ENCODE peak calls at places on chromosomes 7 and 10, in eight cellular contexts. C is left cardiac atrium; H is stimulated activated CD4-positive, alpha-beta T cell treated with anti-CD3 and anti-CD28 coated beads, Interleukin-1b, Interleukin-23, amount 100 ng/mL, for 48 hours; L is AG08396; K is activated naive CD8-positive, alpha-beta T cell treated with anti-CD3 and anti-CD28 coated beads, Interleukin-2, amount 50 U/mL, for 24 hours; I is left ventricle myocardium superior; J is choroid plexus epithelial cell; A is GM12892. Y is an unnamed sample.

GRCh38 chr7:73937014-73937413 is 76.1 kb downstream of the TMEM270 start:
- DNase-seq in C (no peak), H (no peak), L (no peak), K (no peak), I (no peak), J (no peak), A (no peak), Y (no peak)

GRCh38 chr7:87627634-87627994 is 584 bp upstream of the RUNDC3B start:
- DNase-seq in C (peak; percentile 26), H (no peak), L (no peak), K (no peak), I (peak; percentile 29), J (no peak), A (no peak), Y (peak; percentile 13)

GRCh38 chr7:98641646-98642489 is 24.8 kb downstream of the NPTX2 start:
- DNase-seq in C (no peak), H (no peak), L (no peak), K (no peak), I (no peak), J (no peak), A (peak; percentile 48), Y (no peak)

GRCh38 chr10:17200885-17201164 is 647 bp downstream of the TRDMT1 start:
- DNase-seq in C (peak; percentile 45), H (no peak), L (peak; percentile 33), K (peak; percentile 25), I (no peak), J (peak; percentile 59), A (no peak), Y (peak; percentile 71)

GRCh38 chr7:48213226-48213625 is 42.0 kb downstream of the ABCA13 start:
- DNase-seq in C (no peak), H (no peak), L (no peak), K (no peak), I (no peak), J (peak; percentile 28), A (no peak), Y (no peak)

GRCh38 chr10:6044060-6044459 is 18.1 kb downstream of the IL2RA start:
- DNase-seq in C (no peak), H (no peak), L (no peak), K (no peak), I (no peak), J (no peak), A (no peak), Y (no peak)

GRCh38 chr7:15452670-15453069 is 109.1 kb downstream of the AGMO start:
- DNase-seq in C (no peak), H (no peak), L (no peak), K (no peak), I (no peak), J (no peak), A (no peak), Y (no peak)

GRCh38 chr10:23343591-23344225 is 889 bp downstream of the C10orf67 start:
- DNase-seq in C (peak; percentile 72), H (peak; percentile 70), L (no peak), K (peak; percentile 77), I (peak; percentile 83), J (peak; percentile 64), A (peak; percentile 16), Y (peak; percentile 55)

GRCh38 chr7:58086461-58086860 is 636.5 kb downstream of the ZNF716 start:
- DNase-seq in C (peak; percentile 11), H (no peak), L (no peak), K (no peak), I (peak; percentile 11), J (no peak), A (no peak), Y (peak; percentile 56)

GRCh38 chr7:25856056-25856780 is 295.8 kb upstream of the NFE2L3 start:
- DNase-seq in C (no peak), H (no peak), L (no peak), K (no peak), I (no peak), J (peak; percentile 75), A (no peak), Y (no peak)

GRCh38 chr7:110623436-110623835 is 467.5 kb upstream of the LRRN3 start:
- DNase-seq in C (no peak), H (no peak), L (no peak), K (no peak), I (no peak), J (no peak), A (no peak), Y (no peak)

GRCh38 chr7:8147760-8148463 is 114.1 kb downstream of the ICA1 start:
- DNase-seq in C (no peak), H (no peak), L (no peak), K (no peak), I (no peak), J (no peak), A (no peak), Y (no peak)

GRCh38 chr7:34026481-34027225 is 121.3 kb downstream of the BMPER start:
- DNase-seq in C (no peak), H (no peak), L (no peak), K (no peak), I (no peak), J (peak; percentile 74), A (no peak), Y (no peak)

GRCh38 chr10:93992400-93993030 is 1.2 kb upstream of the PLCE1 start:
- DNase-seq in C (no peak), H (no peak), L (no peak), K (no peak), I (no peak), J (peak; percentile 58), A (no peak), Y (no peak)

GRCh38 chr10:114643158-114643557 is 14.9 kb downstream of the ABLIM1 start:
- DNase-seq in C (no peak), H (no peak), L (no peak), K (no peak), I (no peak), J (no peak), A (no peak), Y (no peak)

GRCh38 chr7:37081436-37081835 is 357.1 kb upstream of the AOAH start:
- DNase-seq in C (peak; percentile 53), H (peak; percentile 44), L (no peak), K (peak; percentile 61), I (peak; percentile 44), J (peak; percentile 6), A (no peak), Y (peak; percentile 60)

GRCh38 chr10:50576245-50576815 is 47.4 kb downstream of the SGMS1 start:
- DNase-seq in C (no peak), H (no peak), L (peak; percentile 24), K (no peak), I (no peak), J (no peak), A (no peak), Y (no peak)

GRCh38 chr10:132096223-132096622 is 30.5 kb downstream of the JAKMIP3 start:
- DNase-seq in C (no peak), H (no peak), L (no peak), K (no peak), I (no peak), J (peak; percentile 37), A (no peak), Y (no peak)

GRCh38 chr10:27192284-27192683 is 37.1 kb downstream of the MASTL start:
- DNase-seq in C (no peak), H (no peak), L (peak; percentile 82), K (no peak), I (no peak), J (peak; percentile 83), A (no peak), Y (no peak)

GRCh38 chr7:78939669-78940068 is 513.8 kb downstream of the MAGI2 start:
- DNase-seq in C (no peak), H (no peak), L (peak; percentile 3), K (no peak), I (no peak), J (no peak), A (no peak), Y (no peak)

GRCh38 chr10:123570051-123570897 is 95.9 kb upstream of the GPR26 start:
- DNase-seq in C (no peak), H (no peak), L (no peak), K (no peak), I (no peak), J (no peak), A (no peak), Y (no peak)

GRCh38 chr7:144019457-144019856 is 19.3 kb downstream of the OR6B1 start:
- DNase-seq in C (no peak), H (no peak), L (peak; percentile 23), K (no peak), I (no peak), J (peak; percentile 97), A (no peak), Y (no peak)

GRCh38 chr7:151876899-151877777 is at the start of gene PRKAG2:
- DNase-seq in C (peak; percentile 77), H (peak; percentile 64), L (peak; percentile 65), K (peak; percentile 76), I (peak; percentile 86), J (peak; percentile 36), A (peak; percentile 68), Y (peak; percentile 72)

GRCh38 chr7:136045181-136045580 is 68.0 kb upstream of the MTPN start:
- DNase-seq in C (no peak), H (no peak), L (no peak), K (no peak), I (no peak), J (no peak), A (no peak), Y (no peak)